ENCODE peak calls at places on chromosomes 12 and 14, in four cellular contexts. K is transverse colon, E is endothelial cell, I is DMS153. T is an unnamed sample.

GRCh38 chr12:11731455-11731854 is 82.0 kb downstream of the ETV6 start:
- DNase-seq in K (no peak), E (no peak), I (no peak), T (no peak)

GRCh38 chr14:51630987-51631386 is 20.7 kb upstream of the FRMD6 start:
- DNase-seq in K (no peak), E (no peak), I (no peak), T (no peak)

GRCh38 chr12:131910302-131911110 is 16.1 kb downstream of the ULK1 start:
- DNase-seq in K (no peak), E (no peak), I (no peak), T (no peak)

GRCh38 chr14:94361682-94362081 is 26.7 kb downstream of the SERPINA1 start:
- DNase-seq in K (no peak), E (no peak), I (no peak), T (no peak)

GRCh38 chr14:99514552-99515300 is 33.5 kb downstream of the CCNK start:
- DNase-seq in K (no peak), E (no peak), I (no peak), T (no peak)

GRCh38 chr12:60501124-60501729 is 905.4 kb downstream of the SLC16A7 start:
- DNase-seq in K (no peak), E (no peak), I (no peak), T (no peak)

GRCh38 chr12:81800298-81801148 is 41.4 kb upstream of the PPFIA2 start:
- DNase-seq in K (no peak), E (no peak), I (no peak), T (no peak)

GRCh38 chr12:46198913-46199312 is 69.9 kb downstream of the SLC38A1 start:
- DNase-seq in K (no peak), E (no peak), I (no peak), T (no peak)

GRCh38 chr12:21657336-21658077 is at the start of gene LDHB:
- DNase-seq in K (peak; percentile 95), E (peak; percentile 90), I (peak; percentile 87), T (peak; percentile 94)

GRCh38 chr14:100674897-100675618 is 51.6 kb upstream of the DLK1 start:
- DNase-seq in K (no peak), E (no peak), I (no peak), T (no peak)

T was measured in mucosa of descending colon.